ENCODE peak calls at places on chromosomes 7 and 10, in six cellular contexts. I is DMS 273 treated with DMSO at 0.1 percent for 48 hours; B is T-helper 2 cell; W is kidney tubule cell; K is CD8-positive, alpha-beta memory T cell; F is T follicular helper cell. U is an unnamed sample.

GRCh38 chr7:90320801-90321494 is at the start of gene FAM237B:
- DNase-seq in I (no peak), B (no peak), W (peak; percentile 35), K (no peak), F (no peak), U (peak; percentile 75)

GRCh38 chr10:81021428-81022129 is 483.9 kb downstream of the SH2D4B start:
- DNase-seq in I (no peak), B (no peak), W (no peak), K (no peak), F (no peak), U (no peak)

GRCh38 chr10:123380491-123381085 is 226.4 kb downstream of the BUB3 start:
- DNase-seq in I (peak; percentile 3), B (no peak), W (peak; percentile 22), K (no peak), F (no peak), U (no peak)

GRCh38 chr10:24897326-24897926 is 55.0 kb downstream of the PRTFDC1 start:
- DNase-seq in I (no peak), B (no peak), W (peak; percentile 33), K (no peak), F (no peak), U (no peak)

GRCh38 chr7:157690833-157691382 is 354.1 kb downstream of the DNAJB6 start:
- DNase-seq in I (peak; percentile 79), B (no peak), W (peak; percentile 46), K (no peak), F (no peak), U (peak; percentile 97)

GRCh38 chr10:219731-220472 is 84.6 kb downstream of the ZMYND11 start:
- DNase-seq in I (no peak), B (no peak), W (no peak), K (no peak), F (no peak), U (no peak)

GRCh38 chr7:135075716-135076115 is 72.2 kb upstream of the TMEM140 start:
- DNase-seq in I (no peak), B (no peak), W (no peak), K (no peak), F (no peak), U (peak; percentile 2)

GRCh38 chr10:32367793-32368453 is 21.0 kb upstream of the EPC1 start:
- DNase-seq in I (no peak), B (peak; percentile 56), W (peak; percentile 62), K (peak; percentile 67), F (peak; percentile 72), U (peak; percentile 27)

GRCh38 chr7:151581741-151582140 is 62.0 kb upstream of the RHEB start:
- DNase-seq in I (no peak), B (no peak), W (no peak), K (no peak), F (no peak), U (no peak)

GRCh38 chr7:867406-868188 is 8.8 kb upstream of the GET4 start:
- DNase-seq in I (no peak), B (no peak), W (peak; percentile 79), K (no peak), F (no peak), U (no peak)

U was measured in H7.